ENCODE peak calls at places on chromosomes 7 and 10, in nine cellular contexts. One of them, this sample, is unnamed.
A peak's percentile ranks its signal among the peaks of the same experiment; 100 is the strongest.

GRCh38 chr7:21497072-21497471 is 45.8 kb upstream of the DNAH11 start:
- DNase-seq in uterus: no peak
- DNase-seq in G401: no peak
- DNase-seq in neuronal stem cell: no peak
- DNase-seq in endothelial cell: peak; percentile 11
- DNase-seq in foreskin keratinocyte: no peak
- DNase-seq in natural killer cell: no peak
- DNase-seq in HuH-7: peak; percentile 26
- DNase-seq in A172: peak; percentile 12
- DNase-seq in this sample: no peak

GRCh38 chr7:150449206-150449956 is 1.0 kb upstream of the GIMAP8 start:
- DNase-seq in A172: no peak
- DNase-seq in foreskin keratinocyte: no peak
- DNase-seq in endothelial cell: no peak
- DNase-seq in HuH-7: no peak
- DNase-seq in natural killer cell: no peak
- DNase-seq in G401: no peak
- DNase-seq in neuronal stem cell: no peak
- DNase-seq in uterus: no peak
- DNase-seq in this sample: no peak

GRCh38 chr10:131723601-131724530 is 176.9 kb upstream of the PPP2R2D start:
- DNase-seq in neuronal stem cell: no peak
- DNase-seq in G401: no peak
- DNase-seq in uterus: no peak
- DNase-seq in natural killer cell: no peak
- DNase-seq in A172: no peak
- DNase-seq in endothelial cell: no peak
- DNase-seq in HuH-7: no peak
- DNase-seq in foreskin keratinocyte: no peak
- DNase-seq in this sample: peak; percentile 27

GRCh38 chr10:80372675-80373074 is 16.1 kb downstream of the DYDC2 start:
- DNase-seq in natural killer cell: no peak
- DNase-seq in foreskin keratinocyte: no peak
- DNase-seq in endothelial cell: no peak
- DNase-seq in uterus: no peak
- DNase-seq in A172: no peak
- DNase-seq in neuronal stem cell: no peak
- DNase-seq in HuH-7: no peak
- DNase-seq in G401: no peak
- DNase-seq in this sample: no peak

GRCh38 chr10:31197886-31198285 is 121.1 kb upstream of the ZEB1 start:
- DNase-seq in natural killer cell: no peak
- DNase-seq in foreskin keratinocyte: peak; percentile 25
- DNase-seq in uterus: no peak
- DNase-seq in neuronal stem cell: no peak
- DNase-seq in A172: no peak
- DNase-seq in G401: no peak
- DNase-seq in HuH-7: no peak
- DNase-seq in endothelial cell: no peak
- DNase-seq in this sample: no peak

GRCh38 chr10:105149371-105149871 is 508.3 kb downstream of the SORCS3 start:
- DNase-seq in endothelial cell: no peak
- DNase-seq in neuronal stem cell: no peak
- DNase-seq in HuH-7: no peak
- DNase-seq in G401: no peak
- DNase-seq in A172: peak; percentile 79
- DNase-seq in natural killer cell: no peak
- DNase-seq in uterus: no peak
- DNase-seq in foreskin keratinocyte: peak; percentile 17
- DNase-seq in this sample: no peak

GRCh38 chr7:142323706-142324105 is 65.8 kb upstream of the PRSS58 start:
- DNase-seq in uterus: no peak
- DNase-seq in endothelial cell: peak; percentile 91
- DNase-seq in foreskin keratinocyte: no peak
- DNase-seq in A172: peak; percentile 27
- DNase-seq in natural killer cell: no peak
- DNase-seq in neuronal stem cell: peak; percentile 61
- DNase-seq in HuH-7: peak; percentile 65
- DNase-seq in G401: no peak
- DNase-seq in this sample: no peak

GRCh38 chr10:91424016-91424415 is 13.9 kb downstream of the HECTD2 start:
- DNase-seq in natural killer cell: no peak
- DNase-seq in G401: peak; percentile 44
- DNase-seq in A172: no peak
- DNase-seq in neuronal stem cell: no peak
- DNase-seq in uterus: no peak
- DNase-seq in endothelial cell: no peak
- DNase-seq in foreskin keratinocyte: peak; percentile 31
- DNase-seq in HuH-7: no peak
- DNase-seq in this sample: no peak

GRCh38 chr7:102992820-102993531 is 80.2 kb downstream of the LRRC17 start:
- DNase-seq in endothelial cell: no peak
- DNase-seq in HuH-7: peak; percentile 17
- DNase-seq in foreskin keratinocyte: peak; percentile 7
- DNase-seq in neuronal stem cell: no peak
- DNase-seq in G401: no peak
- DNase-seq in uterus: no peak
- DNase-seq in natural killer cell: no peak
- DNase-seq in A172: peak; percentile 87
- DNase-seq in this sample: no peak

GRCh38 chr10:126133906-126134703 is 237.7 kb downstream of the FANK1 start:
- DNase-seq in neuronal stem cell: no peak
- DNase-seq in G401: no peak
- DNase-seq in A172: peak; percentile 54
- DNase-seq in endothelial cell: no peak
- DNase-seq in foreskin keratinocyte: peak; percentile 82
- DNase-seq in HuH-7: no peak
- DNase-seq in uterus: no peak
- DNase-seq in natural killer cell: no peak
- DNase-seq in this sample: no peak

GRCh38 chr7:151143261-151144015 is 24.1 kb downstream of the GBX1 start:
- DNase-seq in neuronal stem cell: no peak
- DNase-seq in natural killer cell: no peak
- DNase-seq in endothelial cell: no peak
- DNase-seq in G401: peak; percentile 46
- DNase-seq in A172: no peak
- DNase-seq in uterus: peak; percentile 14
- DNase-seq in HuH-7: no peak
- DNase-seq in foreskin keratinocyte: no peak
- DNase-seq in this sample: peak; percentile 42

GRCh38 chr10:112585052-112585451 is 138.0 kb downstream of the VTI1A start:
- DNase-seq in A172: peak; percentile 55
- DNase-seq in natural killer cell: no peak
- DNase-seq in endothelial cell: no peak
- DNase-seq in neuronal stem cell: no peak
- DNase-seq in uterus: no peak
- DNase-seq in HuH-7: no peak
- DNase-seq in G401: no peak
- DNase-seq in foreskin keratinocyte: peak; percentile 45
- DNase-seq in this sample: no peak

GRCh38 chr10:76946268-76946667 is 691.3 kb downstream of the KCNMA1 start:
- DNase-seq in endothelial cell: no peak
- DNase-seq in G401: no peak
- DNase-seq in natural killer cell: no peak
- DNase-seq in uterus: no peak
- DNase-seq in foreskin keratinocyte: no peak
- DNase-seq in neuronal stem cell: no peak
- DNase-seq in A172: no peak
- DNase-seq in HuH-7: no peak
- DNase-seq in this sample: no peak

GRCh38 chr10:89481662-89482061 is 53.7 kb downstream of the SLC16A12 start:
- DNase-seq in endothelial cell: no peak
- DNase-seq in G401: no peak
- DNase-seq in neuronal stem cell: no peak
- DNase-seq in uterus: no peak
- DNase-seq in foreskin keratinocyte: peak; percentile 65
- DNase-seq in HuH-7: no peak
- DNase-seq in natural killer cell: no peak
- DNase-seq in A172: peak; percentile 70
- DNase-seq in this sample: no peak

GRCh38 chr10:43417950-43418768 is 9.2 kb upstream of the HNRNPF start:
- DNase-seq in neuronal stem cell: no peak
- DNase-seq in A172: no peak
- DNase-seq in HuH-7: no peak
- DNase-seq in foreskin keratinocyte: no peak
- DNase-seq in endothelial cell: no peak
- DNase-seq in G401: no peak
- DNase-seq in uterus: no peak
- DNase-seq in natural killer cell: peak; percentile 37
- DNase-seq in this sample: no peak

GRCh38 chr7:78139335-78139734 is 340.8 kb downstream of the PHTF2 start:
- DNase-seq in natural killer cell: no peak
- DNase-seq in HuH-7: no peak
- DNase-seq in foreskin keratinocyte: no peak
- DNase-seq in A172: peak; percentile 44
- DNase-seq in uterus: no peak
- DNase-seq in endothelial cell: no peak
- DNase-seq in G401: no peak
- DNase-seq in neuronal stem cell: no peak
- DNase-seq in this sample: no peak

GRCh38 chr7:16867328-16867727 is 14.5 kb downstream of the AGR3 start:
- DNase-seq in A172: no peak
- DNase-seq in endothelial cell: no peak
- DNase-seq in HuH-7: no peak
- DNase-seq in uterus: no peak
- DNase-seq in foreskin keratinocyte: no peak
- DNase-seq in neuronal stem cell: no peak
- DNase-seq in natural killer cell: no peak
- DNase-seq in G401: no peak
- DNase-seq in this sample: no peak

GRCh38 chr7:22447759-22448158 is 52.2 kb downstream of the STEAP1B start:
- DNase-seq in A172: no peak
- DNase-seq in endothelial cell: no peak
- DNase-seq in natural killer cell: no peak
- DNase-seq in G401: no peak
- DNase-seq in uterus: no peak
- DNase-seq in HuH-7: no peak
- DNase-seq in neuronal stem cell: no peak
- DNase-seq in foreskin keratinocyte: no peak
- DNase-seq in this sample: no peak

GRCh38 chr7:159075563-159076238 is 69.0 kb downstream of the VIPR2 start:
- DNase-seq in endothelial cell: no peak
- DNase-seq in natural killer cell: no peak
- DNase-seq in foreskin keratinocyte: no peak
- DNase-seq in G401: no peak
- DNase-seq in HuH-7: no peak
- DNase-seq in A172: no peak
- DNase-seq in uterus: no peak
- DNase-seq in neuronal stem cell: no peak
- DNase-seq in this sample: no peak

GRCh38 chr10:12504628-12505027 is 155.3 kb downstream of the CAMK1D start:
- DNase-seq in HuH-7: no peak
- DNase-seq in foreskin keratinocyte: no peak
- DNase-seq in natural killer cell: no peak
- DNase-seq in G401: no peak
- DNase-seq in neuronal stem cell: no peak
- DNase-seq in uterus: no peak
- DNase-seq in endothelial cell: no peak
- DNase-seq in A172: no peak
- DNase-seq in this sample: no peak

GRCh38 chr10:4013651-4014085 is 228.7 kb upstream of the KLF6 start:
- DNase-seq in natural killer cell: no peak
- DNase-seq in endothelial cell: no peak
- DNase-seq in neuronal stem cell: no peak
- DNase-seq in G401: no peak
- DNase-seq in HuH-7: no peak
- DNase-seq in foreskin keratinocyte: no peak
- DNase-seq in uterus: no peak
- DNase-seq in A172: no peak
- DNase-seq in this sample: no peak

GRCh38 chr10:27865221-27865635 is 119.6 kb upstream of the MKX start:
- DNase-seq in natural killer cell: no peak
- DNase-seq in neuronal stem cell: no peak
- DNase-seq in HuH-7: no peak
- DNase-seq in A172: peak; percentile 6
- DNase-seq in uterus: no peak
- DNase-seq in G401: no peak
- DNase-seq in foreskin keratinocyte: peak; percentile 89
- DNase-seq in endothelial cell: no peak
- DNase-seq in this sample: no peak

GRCh38 chr10:32960022-32960421 is 2.0 kb upstream of the ITGB1 start:
- DNase-seq in A172: no peak
- DNase-seq in natural killer cell: no peak
- DNase-seq in uterus: no peak
- DNase-seq in HuH-7: no peak
- DNase-seq in G401: no peak
- DNase-seq in neuronal stem cell: no peak
- DNase-seq in endothelial cell: no peak
- DNase-seq in foreskin keratinocyte: no peak
- DNase-seq in this sample: no peak

GRCh38 chr7:22193361-22194016 is 163.5 kb downstream of the RAPGEF5 start:
- DNase-seq in foreskin keratinocyte: no peak
- DNase-seq in endothelial cell: peak; percentile 37
- DNase-seq in G401: peak; percentile 93
- DNase-seq in neuronal stem cell: peak; percentile 78
- DNase-seq in A172: no peak
- DNase-seq in uterus: peak; percentile 50
- DNase-seq in HuH-7: no peak
- DNase-seq in natural killer cell: no peak
- DNase-seq in this sample: no peak

GRCh38 chr10:3774814-3775670 is 10.0 kb downstream of the KLF6 start:
- DNase-seq in uterus: peak; percentile 51
- DNase-seq in natural killer cell: no peak
- DNase-seq in A172: peak; percentile 92
- DNase-seq in endothelial cell: no peak
- DNase-seq in neuronal stem cell: no peak
- DNase-seq in G401: peak; percentile 26
- DNase-seq in foreskin keratinocyte: peak; percentile 73
- DNase-seq in HuH-7: no peak
- DNase-seq in this sample: peak; percentile 30

GRCh38 chr7:44561962-44562621 is 11.6 kb downstream of the DDX56 start:
- DNase-seq in foreskin keratinocyte: no peak
- DNase-seq in uterus: no peak
- DNase-seq in G401: no peak
- DNase-seq in neuronal stem cell: no peak
- DNase-seq in A172: peak; percentile 93
- DNase-seq in HuH-7: peak; percentile 28
- DNase-seq in endothelial cell: no peak
- DNase-seq in natural killer cell: no peak
- DNase-seq in this sample: peak; percentile 62

This sample was measured in left lobe of liver.